ENCODE peak calls at places on chromosomes 1 and 21, in eight cellular contexts. O is fibroblast of mammary gland; U is neuronal stem cell; F is cardiac fibroblast; G is fibroblast of the aortic adventitia; H is heart right ventricle; R is RWPE2; Q is CD4-positive, CD25-positive, alpha-beta regulatory T cell. X is an unnamed sample.

GRCh38 chr21:15064576-15065380 is at the start of gene NRIP1:
- DNase-seq in F (peak), H (peak), O (peak), Q (peak), U (peak), G (peak), R (peak), X (peak)

GRCh38 chr1:160428655-160429054 is 28.3 kb downstream of the VANGL2 start:
- DNase-seq in O (peak), U (no peak), H (peak), R (no peak), Q (peak), G (peak), F (peak), X (no peak)

GRCh38 chr1:21064057-21064456 is 112.6 kb downstream of the EIF4G3 start:
- DNase-seq in Q (no peak), G (no peak), U (no peak), H (no peak), F (no peak), O (no peak), R (no peak), X (no peak)

GRCh38 chr1:55380313-55380970 is 165.3 kb upstream of the USP24 start:
- DNase-seq in G (peak), F (no peak), R (no peak), H (no peak), U (no peak), Q (no peak), O (no peak), X (no peak)

GRCh38 chr1:156420209-156421061 is 51.4 kb downstream of the RHBG start:
- DNase-seq in O (no peak), U (no peak), H (no peak), R (peak), F (no peak), G (no peak), Q (peak), X (no peak)

GRCh38 chr1:14037101-14037807 is 337.3 kb downstream of the PRDM2 start:
- DNase-seq in F (no peak), U (no peak), R (no peak), O (no peak), G (no peak), Q (no peak), H (no peak), X (no peak)

GRCh38 chr1:229003233-229004031 is 267.5 kb upstream of the RAB4A start:
- DNase-seq in G (no peak), R (no peak), U (no peak), H (no peak), F (no peak), O (no peak), Q (no peak), X (no peak)

GRCh38 chr1:37133276-37134145 is 99.2 kb upstream of the GRIK3 start:
- DNase-seq in H (no peak), O (no peak), G (no peak), R (no peak), Q (no peak), U (no peak), F (no peak), X (no peak)

GRCh38 chr1:37434292-37434907 is 40.0 kb upstream of the ZC3H12A start:
- DNase-seq in G (peak), H (peak), F (peak), Q (peak), U (peak), O (peak), R (no peak), X (peak)

GRCh38 chr21:18832950-18833349 is 429.4 kb upstream of the TMPRSS15 start:
- DNase-seq in O (no peak), G (peak), Q (no peak), H (no peak), R (no peak), F (peak), U (no peak), X (no peak)

GRCh38 chr1:84166797-84167196 is 22.7 kb downstream of the PRKACB start:
- DNase-seq in G (no peak), F (no peak), Q (no peak), H (no peak), R (no peak), U (no peak), O (no peak), X (no peak)

GRCh38 chr1:187646536-187647128 is 817.9 kb downstream of the PLA2G4A start:
- DNase-seq in F (no peak), G (no peak), H (no peak), U (no peak), O (no peak), Q (no peak), R (no peak), X (no peak)

GRCh38 chr1:93722081-93723031 is 40.7 kb upstream of the BCAR3 start:
- DNase-seq in G (no peak), R (no peak), U (peak), O (no peak), F (peak), H (peak), Q (no peak), X (no peak)

GRCh38 chr1:8663090-8663802 is 154.2 kb downstream of the RERE start:
- DNase-seq in R (no peak), O (no peak), Q (no peak), U (no peak), H (no peak), G (peak), F (no peak), X (no peak)

GRCh38 chr21:17427831-17428483 is 84.9 kb upstream of the CXADR start:
- DNase-seq in H (no peak), U (no peak), O (no peak), Q (no peak), G (no peak), R (no peak), F (no peak), X (no peak)

GRCh38 chr1:233543338-233544255 is 70.3 kb upstream of the KCNK1 start:
- DNase-seq in U (no peak), G (peak), O (peak), H (no peak), R (peak), Q (no peak), F (peak), X (no peak)

GRCh38 chr1:102019530-102019929 is 22.8 kb upstream of the OLFM3 start:
- DNase-seq in R (no peak), O (no peak), H (no peak), G (no peak), Q (no peak), F (no peak), U (no peak), X (no peak)

GRCh38 chr21:35198004-35198403 is 148.9 kb upstream of the RUNX1 start:
- DNase-seq in G (peak), Q (no peak), H (peak), U (no peak), R (peak), F (peak), O (peak), X (no peak)

GRCh38 chr1:230265200-230266115 is 160.7 kb downstream of the PGBD5 start:
- DNase-seq in F (no peak), G (no peak), Q (no peak), U (no peak), R (no peak), H (no peak), O (no peak), X (peak)

GRCh38 chr21:46001821-46002681 is 20.5 kb downstream of the COL6A1 start:
- DNase-seq in R (peak), O (no peak), Q (no peak), H (peak), G (no peak), F (no peak), U (no peak), X (peak)

GRCh38 chr1:228013322-228014234 is 6.8 kb downstream of the WNT3A start:
- DNase-seq in O (no peak), G (no peak), F (no peak), Q (no peak), H (no peak), U (no peak), R (peak), X (peak)

GRCh38 chr1:35046730-35047129 is 15.0 kb upstream of the ZMYM6 start:
- DNase-seq in O (no peak), R (no peak), H (no peak), U (no peak), Q (no peak), F (no peak), G (no peak), X (no peak)

GRCh38 chr1:206978259-206978658 is 8.0 kb upstream of the FCAMR start:
- DNase-seq in R (no peak), F (no peak), Q (no peak), U (no peak), O (no peak), G (no peak), H (no peak), X (no peak)

GRCh38 chr1:117608758-117609157 is 2.9 kb downstream of the TENT5C start:
- DNase-seq in G (no peak), U (no peak), F (no peak), O (no peak), H (no peak), R (no peak), Q (peak), X (no peak)
- H3K4me3 ChIP-seq in G (no peak), U (no peak), F (no peak), O (no peak), H (no peak), R (no peak), Q (peak), X (no peak)

DNA sequence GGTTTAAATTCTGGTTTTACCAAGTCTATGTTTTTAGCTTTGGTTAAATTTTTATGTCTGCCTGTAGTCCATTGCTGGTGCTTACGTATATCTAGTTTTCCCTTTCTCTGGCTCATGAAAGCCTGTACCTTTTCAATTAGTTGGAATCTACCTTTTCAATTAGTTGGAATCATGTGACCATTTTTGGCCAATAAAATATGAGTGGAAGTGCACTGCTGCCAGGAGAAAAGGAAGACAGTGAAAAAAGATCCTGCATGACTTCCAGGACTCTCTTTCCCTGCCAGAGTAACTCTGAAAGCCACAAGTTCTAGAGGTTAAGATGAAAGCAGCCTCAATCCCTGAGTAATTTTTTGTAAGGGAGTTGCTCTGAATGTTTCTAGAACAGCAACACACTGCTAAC is 2.2 kb upstream of the GRIK1 start:
- DNase-seq in U (no peak), Q (no peak), R (no peak), H (no peak), O (no peak), G (no peak), F (no peak), X (no peak)
- H3K4me3 ChIP-seq in U (no peak), Q (no peak), R (no peak), H (no peak), O (no peak), G (no peak), F (no peak), X (no peak)

DNA sequence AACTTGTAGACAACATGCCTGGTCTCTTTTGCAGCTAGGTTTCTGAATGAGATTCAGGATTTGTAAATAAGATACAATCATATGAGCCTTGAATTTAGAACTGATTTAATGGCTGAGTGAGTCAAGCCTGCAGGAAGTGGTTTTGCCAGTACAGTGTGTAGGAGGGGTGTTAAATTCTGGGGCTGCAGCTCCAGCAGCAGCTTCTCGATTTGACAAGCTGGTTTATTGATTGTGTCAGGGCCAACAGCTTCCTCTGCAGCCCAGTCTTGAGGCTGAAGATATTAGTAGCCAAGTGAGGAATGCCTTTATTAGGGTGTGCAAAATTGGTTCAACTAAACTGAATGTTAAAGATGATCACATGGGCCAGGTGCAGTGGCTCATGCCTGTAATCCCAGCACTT is 11.5 kb upstream of the PLA2G5 start:
- DNase-seq in R (no peak), O (peak), H (no peak), F (peak), U (no peak), Q (peak), G (peak), X (no peak)
- H3K4me3 ChIP-seq in R (no peak), O (no peak), H (no peak), F (no peak), U (no peak), Q (no peak), G (no peak), X (no peak)

GRCh38 chr1:2380816-2381591 is 10.3 kb downstream of the MORN1 start:
- DNase-seq in G (no peak), H (no peak), F (no peak), R (peak), U (no peak), Q (no peak), O (no peak), X (peak)
- H3K4me3 ChIP-seq in G (no peak), H (no peak), F (no peak), R (no peak), U (no peak), Q (no peak), O (no peak), X (no peak)

GRCh38 chr1:7387053-7387861 is 383.8 kb upstream of the VAMP3 start:
- DNase-seq in R (no peak), Q (no peak), O (no peak), G (peak), U (no peak), F (no peak), H (peak), X (peak)

GRCh38 chr1:7388141-7388487 is 383.0 kb upstream of the VAMP3 start:
- DNase-seq in G (no peak), O (no peak), U (no peak), F (no peak), H (peak), R (no peak), Q (no peak), X (peak)

GRCh38 chr1:7389201-7389785 is 381.8 kb upstream of the VAMP3 start:
- DNase-seq in Q (no peak), R (no peak), F (peak), U (no peak), O (peak), G (peak), H (peak), X (peak)

GRCh38 chr1:7389786-7390603 is 381.1 kb upstream of the VAMP3 start:
- DNase-seq in U (no peak), F (no peak), R (no peak), Q (no peak), O (no peak), G (no peak), H (peak), X (peak)

GRCh38 chr1:7388488-7389185 is 382.5 kb upstream of the VAMP3 start:
- DNase-seq in H (peak), O (peak), G (peak), F (peak), U (no peak), R (no peak), Q (no peak), X (peak)
- H3K4me3 ChIP-seq in H (peak), O (no peak), G (no peak), F (no peak), U (no peak), R (no peak), Q (no peak), X (no peak)

DNA sequence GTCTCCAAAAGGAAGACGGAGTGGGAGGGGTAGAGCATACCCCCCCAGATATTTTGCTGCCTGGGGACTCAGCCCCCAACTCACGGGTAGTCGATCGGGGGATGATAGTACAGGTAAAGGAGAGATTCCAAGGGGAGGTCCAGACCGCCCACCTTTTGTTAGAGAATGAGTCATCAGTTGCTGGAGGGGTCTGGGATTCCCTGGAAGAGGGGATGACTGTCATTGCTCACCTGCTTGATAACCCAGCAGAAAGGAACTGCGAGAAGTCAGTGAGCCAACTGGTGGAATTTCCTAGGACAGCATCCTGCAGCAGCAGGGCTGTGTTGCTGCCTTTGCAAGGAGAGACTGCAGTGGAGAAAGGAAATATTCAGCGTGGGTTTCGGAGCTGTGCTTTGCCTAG is 64.4 kb downstream of the MACF1 start:
- DNase-seq in G (no peak), H (no peak), Q (no peak), U (no peak), O (no peak), F (no peak), R (no peak), X (no peak)
- H3K4me3 ChIP-seq in G (peak), H (peak), Q (peak), U (no peak), O (peak), F (peak), R (no peak), X (peak)

X was measured in spleen.